ENCODE peak calls at places on chromosomes 12 and 14, in four cellular contexts. N is A549, L is tibial nerve, C is fibroblast of lung. S is an unnamed sample.

GRCh38 chr12:96981053-96981452 is 74.0 kb downstream of the NEDD1 start:
- DNase-seq in N (no peak), L (no peak), C (peak; percentile 95), S (no peak)

GRCh38 chr14:90301580-90302181 is 30.1 kb downstream of the NRDE2 start:
- DNase-seq in N (peak; percentile 38), L (no peak), C (peak; percentile 59), S (no peak)

GRCh38 chr12:15638231-15638630 is 151.0 kb downstream of the EPS8 start:
- DNase-seq in N (no peak), L (no peak), C (no peak), S (no peak)

GRCh38 chr12:91274886-91275285 is 92.3 kb upstream of the DCN start:
- DNase-seq in N (no peak), L (no peak), C (peak; percentile 51), S (no peak)

GRCh38 chr12:25833657-25834056 is 124.8 kb upstream of the RASSF8 start:
- DNase-seq in N (no peak), L (no peak), C (no peak), S (no peak)

GRCh38 chr12:97535582-97535981 is 73.0 kb downstream of the RMST start:
- DNase-seq in N (no peak), L (no peak), C (peak; percentile 85), S (no peak)

GRCh38 chr12:15320881-15321280 is 1.4 kb upstream of the PTPRO start:
- DNase-seq in N (no peak), L (no peak), C (no peak), S (no peak)

GRCh38 chr14:38507299-38507698 is 251.4 kb upstream of the CLEC14A start:
- DNase-seq in N (no peak), L (no peak), C (no peak), S (no peak)

GRCh38 chr14:21894003-21894897 is 220.6 kb upstream of the OR4E1 start:
- DNase-seq in N (no peak), L (no peak), C (no peak), S (no peak)

GRCh38 chr14:91324606-91324950 is 80.1 kb upstream of the GPR68 start:
- DNase-seq in N (no peak), L (no peak), C (no peak), S (no peak)

GRCh38 chr12:3377056-3377455 is 113.9 kb upstream of the PRMT8 start:
- DNase-seq in N (no peak), L (no peak), C (no peak), S (no peak)

GRCh38 chr12:82461393-82461792 is 103.1 kb downstream of the METTL25 start:
- DNase-seq in N (peak; percentile 2), L (no peak), C (no peak), S (no peak)

GRCh38 chr12:130872179-130873096 is 572 bp downstream of the RAN start:
- DNase-seq in N (peak; percentile 46), L (no peak), C (peak; percentile 56), S (no peak)

GRCh38 chr12:131011165-131012079 is 57.7 kb downstream of the ADGRD1 start:
- DNase-seq in N (no peak), L (peak; percentile 73), C (no peak), S (no peak)

GRCh38 chr12:115042341-115042740 is 358.4 kb upstream of the TBX3 start:
- DNase-seq in N (no peak), L (no peak), C (no peak), S (no peak)

GRCh38 chr12:117441751-117442150 is 80.3 kb upstream of the NOS1 start:
- DNase-seq in N (peak; percentile 16), L (no peak), C (peak; percentile 63), S (no peak)

GRCh38 chr14:98189521-98189920 is 1082.5 kb downstream of the BCL11B start:
- DNase-seq in N (no peak), L (no peak), C (no peak), S (no peak)

GRCh38 chr14:75452324-75452723 is 24.5 kb downstream of the JDP2 start:
- DNase-seq in N (no peak), L (no peak), C (no peak), S (no peak)

GRCh38 chr12:121223947-121224285 is 14.0 kb downstream of the P2RX4 start:
- DNase-seq in N (no peak), L (no peak), C (no peak), S (no peak)

GRCh38 chr12:121226399-121226798 is 16.5 kb downstream of the P2RX4 start:
- DNase-seq in N (no peak), L (no peak), C (no peak), S (no peak)

GRCh38 chr12:121224591-121224990 is 14.7 kb downstream of the P2RX4 start:
- DNase-seq in N (no peak), L (no peak), C (no peak), S (no peak)

GRCh38 chr12:121222847-121223246 is 12.9 kb downstream of the P2RX4 start:
- DNase-seq in N (no peak), L (no peak), C (no peak), S (no peak)

GRCh38 chr12:121223283-121223946 is 13.5 kb downstream of the P2RX4 start:
- DNase-seq in N (no peak), L (no peak), C (no peak), S (no peak)
- TF ChIP-seq CTCF in N (no peak), L (peak; percentile 17), C (no peak), S (no peak)

DNA sequence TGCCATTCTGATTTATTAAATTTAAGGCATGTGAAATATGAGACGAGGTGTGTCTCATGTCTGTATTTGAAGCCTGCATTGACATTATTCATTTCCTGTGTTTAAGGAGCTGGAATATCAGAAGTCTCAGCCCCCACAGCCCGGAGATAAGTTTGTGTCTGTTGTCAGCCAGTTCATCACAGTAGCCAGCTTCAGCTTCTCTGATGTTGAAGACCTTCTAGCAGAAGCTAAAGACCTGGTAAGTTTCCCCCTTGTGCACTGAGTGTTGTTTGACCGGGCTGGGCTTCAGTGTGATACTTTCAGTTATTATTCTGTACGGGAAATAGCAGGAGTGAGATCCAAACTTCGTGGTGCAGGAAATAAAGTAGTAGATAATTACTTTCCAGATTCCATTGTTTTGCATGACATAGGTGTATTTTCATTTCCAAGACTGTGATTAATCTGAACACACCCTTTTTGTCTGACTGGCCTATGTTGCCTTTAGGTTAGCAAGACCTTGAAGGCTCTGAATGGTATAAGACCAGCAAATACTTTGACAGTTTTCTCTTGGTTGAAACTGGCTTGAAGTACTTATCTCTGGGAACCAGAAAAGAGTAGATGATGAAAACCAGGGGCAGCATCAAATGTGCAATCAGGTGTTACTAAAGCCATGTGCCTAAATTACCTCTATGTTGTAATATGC is 101.5 kb downstream of the GPR135 start:
- DNase-seq in N (no peak), L (no peak), C (peak; percentile 57), S (no peak)
- H3K4me3 ChIP-seq in N (no peak overlapping the region), L (no peak overlapping the region), C (no peak overlapping the region), S (no peak overlapping the region)

GRCh38 chr12:48185181-48185919 is 1.9 kb downstream of the CCDC184 start:
- DNase-seq in N (no peak), L (no peak), C (no peak), S (peak; percentile 91)

GRCh38 chr12:48182659-48183058 is 785 bp upstream of the CCDC184 start:
- DNase-seq in N (no peak), L (no peak), C (no peak), S (no peak)

GRCh38 chr12:48183876-48184548 is 568 bp downstream of the CCDC184 start:
- DNase-seq in N (no peak), L (no peak), C (no peak), S (peak; percentile 82)

GRCh38 chr12:48184549-48184922 is 1.1 kb downstream of the CCDC184 start:
- DNase-seq in N (no peak), L (no peak), C (no peak), S (peak; percentile 42)

DNA sequence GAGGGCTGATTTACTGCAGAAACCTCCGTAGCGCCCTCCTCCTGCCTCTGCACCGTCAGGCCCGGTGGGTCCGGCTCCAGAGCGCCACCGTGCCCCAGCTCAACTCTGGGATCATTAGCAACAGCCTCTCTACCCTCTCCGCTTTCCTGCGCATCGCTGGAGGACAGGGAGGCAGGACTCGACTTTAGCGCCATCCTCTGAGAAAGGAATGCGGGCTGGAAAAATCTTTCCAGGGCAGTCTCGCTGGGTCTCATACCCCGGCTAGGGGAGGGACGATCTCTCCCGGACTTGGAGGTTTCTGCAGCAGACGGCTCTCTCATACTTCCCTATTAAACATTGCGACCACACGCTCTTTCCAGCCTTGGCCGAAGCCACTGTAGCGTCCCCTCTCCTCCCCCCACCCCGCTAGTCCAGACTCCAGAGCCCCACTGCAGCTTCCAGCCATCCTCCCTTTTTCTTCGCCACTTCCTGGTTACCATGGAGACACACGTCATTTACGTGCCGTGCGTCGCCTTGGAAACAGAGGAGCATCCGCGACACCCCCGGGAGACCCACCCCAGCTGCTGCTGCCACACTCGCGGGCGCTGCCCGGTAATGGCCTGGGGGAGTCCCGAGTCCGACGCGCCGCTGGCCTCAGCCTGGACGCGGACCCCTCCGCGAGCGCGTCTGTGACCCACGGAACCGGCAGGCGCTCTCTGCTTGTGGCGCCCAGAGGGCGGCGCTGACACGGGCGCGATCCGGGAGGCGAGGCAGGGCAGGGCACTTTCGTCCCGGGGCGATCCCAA is at the start of gene CCDC184:
- DNase-seq in N (peak; percentile 83), L (peak; percentile 17), C (peak; percentile 77), S (peak; percentile 91)
- TF ChIP-seq CTCF in N (peak; percentile 42), L (peak; percentile 18), C (peak; percentile 24), S (no peak)

GRCh38 chr14:64208981-64209380 is 85.2 kb downstream of the ESR2 start:
- DNase-seq in N (no peak), L (no peak), C (no peak), S (no peak)

GRCh38 chr14:64212666-64213065 is 81.5 kb downstream of the ESR2 start:
- DNase-seq in N (no peak), L (no peak), C (no peak), S (no peak)

GRCh38 chr14:64209428-64210165 is 84.6 kb downstream of the ESR2 start:
- DNase-seq in N (no peak), L (no peak), C (peak; percentile 23), S (no peak)

GRCh38 chr14:64208261-64208660 is 85.9 kb downstream of the ESR2 start:
- DNase-seq in N (no peak), L (no peak), C (no peak), S (no peak)

DNA sequence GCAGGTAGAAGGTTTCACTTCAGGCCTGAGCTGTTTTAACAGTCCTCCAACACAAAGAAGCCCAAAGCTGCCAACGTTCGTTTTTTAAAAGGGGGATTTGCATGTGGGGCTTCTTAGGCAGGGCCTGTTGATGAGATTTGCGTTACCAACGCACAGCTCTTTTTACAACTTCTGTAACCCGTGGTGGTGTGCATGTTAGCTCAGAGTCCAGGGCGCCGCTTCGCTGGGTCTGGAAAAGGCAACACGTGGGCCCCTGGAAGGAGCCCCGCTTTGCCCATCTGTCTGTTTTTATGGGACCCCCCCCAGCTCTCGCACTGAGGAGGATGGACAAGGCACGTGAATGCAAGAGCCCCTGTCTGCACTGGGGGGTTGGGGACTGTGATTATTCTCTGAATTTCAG is 84.0 kb downstream of the ESR2 start:
- DNase-seq in N (no peak), L (no peak), C (no peak), S (no peak)
- H3K4me3 ChIP-seq in N (no peak overlapping the region), L (no peak overlapping the region), C (no peak overlapping the region), S (no peak overlapping the region)

GRCh38 chr12:75921687-75922289 is 109.8 kb downstream of the PHLDA1 start:
- DNase-seq in N (no peak), L (no peak), C (no peak), S (no peak)
- TF ChIP-seq CTCF in N (no peak), L (no peak), C (no peak), S (no peak)

DNA sequence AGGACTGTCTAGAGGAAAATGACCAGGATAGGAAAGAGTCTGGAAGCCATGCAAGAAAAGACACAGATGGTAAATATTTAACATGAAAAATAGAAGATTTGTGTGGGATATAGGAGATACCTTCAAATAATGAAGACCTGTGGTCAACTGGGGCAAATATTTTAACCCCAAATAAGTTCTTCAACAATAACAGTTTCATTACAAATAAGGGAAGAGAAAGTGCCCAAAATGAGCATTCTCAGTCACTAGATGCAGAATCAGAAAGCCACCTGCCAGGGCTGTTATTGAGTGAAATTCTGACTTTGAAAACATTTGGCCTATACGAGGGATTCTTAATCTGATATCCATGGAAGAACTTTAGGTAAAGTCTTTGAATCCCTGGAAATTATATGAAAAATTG is 231.2 kb upstream of the PLEKHG7 start:
- DNase-seq in N (no peak), L (no peak), C (no peak), S (no peak)
- H3K4me3 ChIP-seq in N (no peak overlapping the region), L (no peak overlapping the region), C (no peak overlapping the region), S (no peak overlapping the region)